ENCODE peak calls at places on chromosome 18, in nine cellular contexts. W, T, O, S, J, Z, C, F and R are unnamed samples.
A peak's percentile ranks its signal among the peaks of the same experiment; 100 is the strongest.

GRCh38 chr18:34795070-34795740 is 85.1 kb downstream of the DTNA start:
- DNase-seq in T (no peak), Z (no peak), S (no peak), J (no peak), F (no peak), C (no peak), W (no peak), O (no peak), R (no peak)

GRCh38 chr18:56807883-56808282 is 156.7 kb downstream of the WDR7 start:
- DNase-seq in S (no peak), O (no peak), C (no peak), T (no peak), J (no peak), W (no peak), F (no peak), Z (no peak), R (no peak)

GRCh38 chr18:59200787-59201186 is 19.2 kb upstream of the GRP start:
- DNase-seq in W (no peak), T (peak; percentile 9), Z (peak; percentile 78), F (no peak), C (no peak), J (peak; percentile 5), S (no peak), O (no peak), R (no peak)

GRCh38 chr18:69817335-69817935 is 130.2 kb downstream of the CD226 start:
- DNase-seq in O (peak; percentile 95), Z (peak; percentile 19), W (peak; percentile 18), J (peak; percentile 61), F (no peak), T (no peak), C (no peak), S (no peak), R (no peak)

GRCh38 chr18:61993831-61994230 is 101.0 kb upstream of the RNF152 start:
- DNase-seq in F (no peak), S (no peak), W (no peak), O (no peak), J (no peak), Z (no peak), C (no peak), T (no peak), R (no peak)

GRCh38 chr18:80154293-80154692 is 45.2 kb downstream of the ADNP2 start:
- DNase-seq in C (no peak), T (peak; percentile 42), J (peak; percentile 46), S (peak; percentile 30), Z (peak; percentile 66), F (no peak), W (no peak), O (no peak), R (no peak)

GRCh38 chr18:3466051-3466450 is 16.1 kb downstream of the TGIF1 start:
- DNase-seq in F (no peak), O (no peak), S (no peak), T (peak; percentile 66), C (no peak), W (no peak), Z (peak; percentile 69), J (peak; percentile 92), R (no peak)

GRCh38 chr18:67432806-67433205 is 83.7 kb downstream of the DSEL start:
- DNase-seq in S (no peak), F (no peak), Z (no peak), T (no peak), J (peak; percentile 31), W (no peak), C (no peak), O (no peak), R (no peak)

GRCh38 chr18:48155856-48156255 is 225.4 kb upstream of the SMAD2 start:
- DNase-seq in Z (no peak), J (no peak), S (no peak), C (no peak), O (no peak), T (no peak), W (no peak), F (no peak), R (no peak)

GRCh38 chr18:36066731-36067117 is 635 bp downstream of the RPRD1A start:
- DNase-seq in O (no peak), J (peak; percentile 12), S (no peak), W (no peak), T (no peak), Z (peak; percentile 11), F (no peak), C (no peak), R (no peak)

GRCh38 chr18:50297621-50298442 is 10.3 kb upstream of the CXXC1 start:
- DNase-seq in T (peak; percentile 24), S (peak; percentile 74), F (peak; percentile 56), W (peak; percentile 36), C (peak; percentile 87), O (no peak), Z (peak; percentile 80), J (peak; percentile 84), R (peak; percentile 80)

GRCh38 chr18:32771169-32771751 is 1.6 kb downstream of the KLHL14 start:
- DNase-seq in F (no peak), O (no peak), J (peak; percentile 4), S (no peak), T (no peak), C (no peak), Z (peak; percentile 67), W (no peak), R (peak; percentile 33)
- H3K4me3 ChIP-seq in F (peak overlapping the region; percentile 33), O (no peak overlapping the region), J (peak overlapping the region; percentile 4), S (peak overlapping the region; percentile 33), T (peak overlapping the region; percentile 36), C (peak overlapping the region; percentile 47), Z (peak overlapping the region; percentile 33), W (peak overlapping the region; percentile 50), R (no peak overlapping the region)

GRCh38 chr18:23138470-23138869 is 3.2 kb downstream of the CABLES1 start:
- DNase-seq in W (no peak), F (peak; percentile 64), J (no peak), S (no peak), Z (no peak), O (no peak), T (no peak), C (peak; percentile 66), R (no peak)

GRCh38 chr18:23136326-23137092 is 1.2 kb downstream of the CABLES1 start:
- DNase-seq in J (peak; percentile 37), T (no peak), W (no peak), Z (peak; percentile 46), C (peak; percentile 71), S (no peak), O (no peak), F (peak; percentile 51), R (peak; percentile 57)

GRCh38 chr18:23135679-23136325 is 517 bp downstream of the CABLES1 start:
- DNase-seq in W (no peak), T (no peak), O (no peak), Z (peak; percentile 44), F (peak; percentile 49), J (peak; percentile 33), C (peak; percentile 61), S (no peak), R (peak; percentile 70)

GRCh38 chr18:23137093-23137640 is 1.9 kb downstream of the CABLES1 start:
- DNase-seq in F (no peak), T (no peak), S (no peak), Z (peak; percentile 66), J (peak; percentile 45), C (no peak), O (no peak), W (no peak), R (no peak)

DNA sequence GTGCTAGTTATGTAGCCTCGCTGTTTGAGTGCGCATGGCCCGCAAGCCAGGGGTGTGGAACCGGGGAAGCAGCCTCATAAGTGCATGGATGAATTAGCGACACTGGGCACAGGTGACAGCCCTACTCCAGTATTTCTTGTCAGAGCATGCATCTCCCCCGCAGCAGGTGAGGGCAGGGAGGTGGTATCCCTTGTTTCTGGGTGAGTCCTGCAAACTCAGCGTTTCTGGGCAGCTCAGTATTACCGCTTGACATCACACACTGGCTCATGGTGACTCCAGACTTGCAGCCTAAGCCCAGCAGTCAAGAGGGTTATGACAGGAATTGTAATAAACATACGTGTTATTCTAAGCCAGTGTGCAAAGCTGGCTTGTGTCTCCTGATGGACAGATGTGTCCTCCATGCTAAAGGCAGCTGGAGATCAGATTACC is 2.5 kb downstream of the CABLES1 start:
- DNase-seq in C (no peak), Z (no peak), F (no peak), J (no peak), W (no peak), T (no peak), S (no peak), O (no peak), R (no peak)
- H3K4me3 ChIP-seq in C (peak overlapping the region; percentile 70), Z (no peak overlapping the region), F (peak overlapping the region; percentile 13), J (peak overlapping the region; percentile 74), W (peak overlapping the region; percentile 82), T (no peak overlapping the region), S (no peak overlapping the region), O (peak overlapping the region; percentile 75), R (no peak overlapping the region)

DNA sequence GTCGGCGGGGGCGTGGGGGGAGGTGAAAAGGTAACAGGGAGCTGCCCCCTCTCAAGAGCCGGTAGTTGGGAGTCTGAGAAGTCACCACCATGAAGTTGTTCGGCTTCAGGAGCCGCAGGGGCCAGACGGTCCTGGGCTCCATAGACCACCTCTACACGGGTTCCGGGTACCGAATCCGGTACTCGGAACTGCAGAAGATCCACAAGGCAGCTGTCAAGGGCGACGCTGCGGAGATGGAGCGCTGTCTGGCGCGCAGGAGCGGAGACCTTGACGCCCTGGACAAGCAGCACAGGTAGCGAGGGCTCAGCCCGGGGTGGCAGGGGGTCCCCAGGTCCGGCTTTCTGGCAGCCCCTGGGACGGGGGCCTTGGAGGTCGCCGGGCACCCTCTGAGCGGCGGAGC is 47.1 kb upstream of the ZNF519 start:
- DNase-seq in W (no peak), T (peak; percentile 5), J (no peak), C (no peak), F (no peak), Z (no peak), S (no peak), O (no peak), R (no peak)
- H3K4me3 ChIP-seq in W (peak overlapping the region; percentile 43), T (peak overlapping the region; percentile 68), J (peak overlapping the region; percentile 55), C (peak overlapping the region; percentile 52), F (no peak overlapping the region), Z (no peak overlapping the region), S (peak overlapping the region; percentile 61), O (no peak overlapping the region), R (no peak overlapping the region)

DNA sequence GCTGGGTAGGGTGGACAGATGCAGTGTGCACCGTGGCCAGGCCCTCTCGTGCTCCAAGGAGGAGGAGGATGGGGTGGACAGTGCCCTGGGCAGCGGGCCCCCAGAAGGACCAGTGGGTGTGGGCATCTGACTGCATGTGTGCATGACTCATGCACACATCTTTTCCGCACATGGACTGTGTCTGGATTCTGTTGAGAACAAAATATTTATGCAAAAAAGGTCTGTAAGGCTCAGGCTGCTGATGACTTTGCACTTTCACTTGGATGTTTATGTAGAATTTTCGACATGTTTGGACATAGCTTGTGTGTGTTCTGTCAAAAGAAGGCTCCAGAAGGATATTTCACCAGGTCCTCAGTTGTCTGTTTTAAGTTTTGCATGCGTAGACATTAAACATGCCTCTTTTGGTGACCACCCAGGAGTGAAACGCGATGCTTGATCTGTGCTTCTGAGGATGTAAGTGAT is 45.6 kb downstream of the MTCL1 start:
- DNase-seq in J (peak; percentile 95), F (no peak), W (peak; percentile 60), S (no peak), C (no peak), O (peak; percentile 89), Z (no peak), T (peak; percentile 29), R (no peak)
- H3K4me3 ChIP-seq in J (no peak overlapping the region), F (no peak overlapping the region), W (no peak overlapping the region), S (no peak overlapping the region), C (no peak overlapping the region), O (peak overlapping the region; percentile 17), Z (no peak overlapping the region), T (no peak overlapping the region), R (no peak overlapping the region)